ENCODE peak calls at places on chromosomes 5 and 9, in nine cellular contexts. O is OCI-LY7, F is prostate gland, D is kidney, S is AG09309, N is fibroblast of the aortic adventitia, J is GM06990, I is GM23248, Y is AG04450. C is an unnamed sample.
A peak's percentile ranks its signal among the peaks of the same experiment; 100 is the strongest.

GRCh38 chr9:81497096-81497495 is 192.3 kb downstream of the TLE1 start:
- DNase-seq in O (no peak), F (no peak), D (no peak), S (no peak), N (peak; percentile 25), J (no peak), I (peak; percentile 15), Y (no peak), C (no peak)

GRCh38 chr5:111224561-111224989 is 391 bp downstream of the CAMK4 start:
- DNase-seq in O (no peak), F (no peak), D (peak; percentile 56), S (no peak), N (no peak), J (no peak), I (no peak), Y (no peak), C (no peak)

GRCh38 chr9:122127396-122127798 is 32.2 kb downstream of the NDUFA8 start:
- DNase-seq in O (no peak), F (no peak), D (no peak), S (no peak), N (no peak), J (no peak), I (peak; percentile 28), Y (no peak), C (no peak)

GRCh38 chr5:151126199-151126645 is 31.4 kb downstream of the ANXA6 start:
- DNase-seq in O (peak; percentile 83), F (peak; percentile 52), D (peak; percentile 86), S (no peak), N (peak; percentile 60), J (peak; percentile 79), I (peak; percentile 72), Y (no peak), C (peak; percentile 65)

GRCh38 chr5:137254153-137254552 is 245.0 kb downstream of the SPOCK1 start:
- DNase-seq in O (no peak), F (no peak), D (no peak), S (peak; percentile 58), N (peak; percentile 95), J (no peak), I (peak; percentile 82), Y (no peak), C (no peak)

GRCh38 chr5:148539851-148540250 is 114.5 kb downstream of the HTR4 start:
- DNase-seq in O (no peak), F (no peak), D (no peak), S (no peak), N (no peak), J (no peak), I (no peak), Y (no peak), C (no peak)

GRCh38 chr9:121607434-121608248 is 43.8 kb upstream of the DAB2IP start:
- DNase-seq in O (no peak), F (no peak), D (peak; percentile 90), S (no peak), N (peak; percentile 54), J (no peak), I (no peak), Y (no peak), C (no peak)

GRCh38 chr9:93116049-93116961 is 17.7 kb downstream of the NINJ1 start:
- DNase-seq in O (no peak), F (no peak), D (peak; percentile 89), S (no peak), N (peak; percentile 55), J (peak; percentile 9), I (peak; percentile 73), Y (no peak), C (no peak)

GRCh38 chr9:127968717-127969383 is 11.9 kb downstream of the EEIG1 start:
- DNase-seq in O (no peak), F (peak; percentile 83), D (peak; percentile 86), S (peak; percentile 56), N (peak; percentile 92), J (no peak), I (peak; percentile 97), Y (peak; percentile 61), C (no peak)
- H3K4me3 ChIP-seq in O (peak overlapping the region; percentile 39), F (no peak overlapping the region), D (no peak overlapping the region), S (no peak overlapping the region), N (peak overlapping the region; percentile 13), J (no peak overlapping the region), I (peak overlapping the region; percentile 26), Y (no peak overlapping the region), C (peak overlapping the region; percentile 34)

GRCh38 chr9:86097510-86098224 is 1.7 kb downstream of the GOLM1 start:
- DNase-seq in O (no peak), F (no peak), D (no peak), S (no peak), N (no peak), J (no peak), I (no peak), Y (no peak), C (no peak)
- H3K4me3 ChIP-seq in O (no peak overlapping the region), F (no peak overlapping the region), D (peak overlapping the region; percentile 71), S (no peak overlapping the region), N (peak overlapping the region; percentile 82), J (no peak overlapping the region), I (peak overlapping the region; percentile 85), Y (peak overlapping the region; percentile 79), C (no peak overlapping the region)

GRCh38 chr5:89302102-89302891 is 419.3 kb upstream of the MEF2C start:
- DNase-seq in O (no peak), F (no peak), D (no peak), S (no peak), N (no peak), J (no peak), I (no peak), Y (no peak), C (no peak)
- H3K4me3 ChIP-seq in O (no peak overlapping the region), F (no peak overlapping the region), D (no peak overlapping the region), S (no peak overlapping the region), N (no peak overlapping the region), J (peak overlapping the region; percentile 45), I (no peak overlapping the region), Y (no peak overlapping the region), C (no peak overlapping the region)

GRCh38 chr9:37424204-37424685 is 1.7 kb downstream of the GRHPR start:
- DNase-seq in O (no peak), F (no peak), D (no peak), S (no peak), N (no peak), J (no peak), I (no peak), Y (no peak), C (no peak)
- H3K4me3 ChIP-seq in O (peak overlapping the region; percentile 82), F (no peak overlapping the region), D (peak overlapping the region; percentile 86), S (no peak overlapping the region), N (peak overlapping the region; percentile 96), J (peak overlapping the region; percentile 93), I (peak overlapping the region; percentile 89), Y (peak overlapping the region; percentile 22), C (no peak overlapping the region)

DNA sequence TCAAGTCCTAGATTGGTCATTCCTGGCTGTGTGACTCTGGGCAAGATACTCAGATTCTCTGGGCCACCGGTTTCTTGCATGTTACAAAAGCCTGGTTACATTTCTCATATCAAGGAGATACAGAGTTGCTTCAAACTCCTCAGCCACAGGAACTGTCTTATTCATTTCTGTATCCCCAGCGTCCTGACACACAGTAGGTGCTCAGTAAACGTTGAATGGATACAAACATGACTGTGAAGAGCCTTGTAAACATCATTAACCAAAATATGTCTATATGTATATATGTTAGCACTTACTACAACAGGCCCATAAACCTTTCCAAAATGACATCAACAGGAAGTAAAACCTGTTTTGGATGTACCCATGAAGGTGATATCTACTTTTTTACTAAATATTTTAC is 1.6 kb downstream of the CLTB start:
- DNase-seq in O (no peak), F (no peak), D (no peak), S (no peak), N (no peak), J (no peak), I (no peak), Y (no peak), C (no peak)
- H3K4me3 ChIP-seq in O (peak overlapping the region; percentile 86), F (no peak overlapping the region), D (no peak overlapping the region), S (no peak overlapping the region), N (peak overlapping the region; percentile 80), J (no peak overlapping the region), I (peak overlapping the region; percentile 85), Y (no peak overlapping the region), C (no peak overlapping the region)

GRCh38 chr9:117494401-117495130 is 79.7 kb upstream of the ASTN2 start:
- DNase-seq in O (no peak), F (no peak), D (no peak), S (no peak), N (no peak), J (no peak), I (no peak), Y (no peak), C (no peak)
- H3K4me3 ChIP-seq in O (no peak overlapping the region), F (no peak overlapping the region), D (peak overlapping the region; percentile 2), S (no peak overlapping the region), N (no peak overlapping the region), J (no peak overlapping the region), I (no peak overlapping the region), Y (no peak overlapping the region), C (no peak overlapping the region)

GRCh38 chr5:181051841-181052525 is 11.9 kb downstream of the BTNL9 start:
- DNase-seq in O (peak; percentile 36), F (no peak), D (no peak), S (no peak), N (no peak), J (no peak), I (no peak), Y (no peak), C (no peak)
- H3K4me3 ChIP-seq in O (peak overlapping the region; percentile 84), F (no peak overlapping the region), D (no peak overlapping the region), S (no peak overlapping the region), N (no peak overlapping the region), J (peak overlapping the region; percentile 87), I (peak overlapping the region; percentile 21), Y (no peak overlapping the region), C (no peak overlapping the region)

GRCh38 chr5:176497852-176498251 is 39.4 kb downstream of the RNF44 start:
- DNase-seq in O (no peak), F (no peak), D (no peak), S (no peak), N (no peak), J (no peak), I (peak; percentile 79), Y (no peak), C (no peak)
- H3K4me3 ChIP-seq in O (no peak overlapping the region), F (no peak overlapping the region), D (no peak overlapping the region), S (no peak overlapping the region), N (no peak overlapping the region), J (no peak overlapping the region), I (no peak overlapping the region), Y (no peak overlapping the region), C (no peak overlapping the region)

C was measured in CD4-positive, alpha-beta memory T cell.